ENCODE peak calls at places on chromosomes 3 and 15, in nine cellular contexts. P, L, G, J, I, A, W, V and Q are unnamed samples.

GRCh38 chr15:38696120-38696727 is 131.6 kb upstream of the RASGRP1 start:
- DNase-seq in P (no peak), L (no peak), G (no peak), J (no peak), I (peak; percentile 66), A (no peak), W (no peak), V (no peak), Q (no peak)

GRCh38 chr3:13072239-13073041 is 789 bp downstream of the IQSEC1 start:
- DNase-seq in P (no peak), L (no peak), G (no peak), J (no peak), I (no peak), A (peak; percentile 62), W (peak; percentile 41), V (no peak), Q (no peak)

GRCh38 chr15:75194397-75194796 is 7.3 kb upstream of the C15orf39 start:
- DNase-seq in P (no peak), L (no peak), G (no peak), J (no peak), I (no peak), A (no peak), W (no peak), V (no peak), Q (no peak)

GRCh38 chr15:80779658-80780415 is 667 bp downstream of the CEMIP start:
- DNase-seq in P (peak; percentile 49), L (no peak), G (no peak), J (no peak), I (no peak), A (no peak), W (no peak), V (peak; percentile 42), Q (no peak)

GRCh38 chr15:39247574-39247973 is 333.3 kb upstream of the THBS1 start:
- DNase-seq in P (no peak), L (no peak), G (no peak), J (no peak), I (no peak), A (no peak), W (no peak), V (no peak), Q (no peak)

GRCh38 chr3:159978353-159978752 is 10.3 kb upstream of the IL12A start:
- DNase-seq in P (no peak), L (no peak), G (no peak), J (no peak), I (no peak), A (no peak), W (no peak), V (no peak), Q (no peak)

GRCh38 chr15:58083526-58083925 is 18.0 kb upstream of the ALDH1A2 start:
- DNase-seq in P (no peak), L (no peak), G (no peak), J (no peak), I (no peak), A (no peak), W (no peak), V (no peak), Q (no peak)

GRCh38 chr3:172305552-172305951 is 142.7 kb downstream of the GHSR start:
- DNase-seq in P (peak; percentile 62), L (no peak), G (no peak), J (no peak), I (no peak), A (no peak), W (peak; percentile 58), V (no peak), Q (no peak)

GRCh38 chr3:95926904-95927501 is 887.4 kb upstream of the EPHA6 start:
- DNase-seq in P (no peak), L (no peak), G (no peak), J (no peak), I (no peak), A (no peak), W (no peak), V (peak; percentile 1), Q (no peak)

GRCh38 chr3:58518304-58518789 is 18.6 kb downstream of the ACOX2 start:
- DNase-seq in P (no peak), L (no peak), G (no peak), J (no peak), I (no peak), A (no peak), W (no peak), V (no peak), Q (no peak)

GRCh38 chr3:116994473-116994872 is 284.9 kb downstream of the TUSC7 start:
- DNase-seq in P (no peak), L (no peak), G (no peak), J (no peak), I (no peak), A (no peak), W (no peak), V (no peak), Q (no peak)

GRCh38 chr15:83380026-83380425 is 67.1 kb upstream of the SH3GL3 start:
- DNase-seq in P (peak; percentile 30), L (no peak), G (no peak), J (no peak), I (no peak), A (no peak), W (no peak), V (no peak), Q (no peak)

GRCh38 chr3:165814380-165814779 is 22.8 kb downstream of the BCHE start:
- DNase-seq in P (no peak), L (no peak), G (no peak), J (no peak), I (no peak), A (no peak), W (no peak), V (no peak), Q (no peak)

GRCh38 chr15:67095834-67096366 is 30.5 kb downstream of the SMAD3 start:
- DNase-seq in P (no peak), L (no peak), G (no peak), J (no peak), I (no peak), A (no peak), W (no peak), V (no peak), Q (no peak)

GRCh38 chr15:66252411-66253295 is 897 bp downstream of the MEGF11 start:
- DNase-seq in P (peak; percentile 51), L (peak; percentile 70), G (no peak), J (no peak), I (peak; percentile 25), A (peak; percentile 49), W (no peak), V (peak; percentile 79), Q (no peak)

GRCh38 chr3:10553586-10554235 is 48.3 kb upstream of the ATP2B2 start:
- DNase-seq in P (no peak), L (peak; percentile 38), G (peak; percentile 63), J (peak; percentile 61), I (no peak), A (no peak), W (no peak), V (no peak), Q (no peak)

GRCh38 chr3:70244422-70244821 is 68.0 kb downstream of the MDFIC2 start:
- DNase-seq in P (no peak), L (no peak), G (no peak), J (no peak), I (no peak), A (no peak), W (no peak), V (no peak), Q (no peak)

GRCh38 chr3:188321258-188321657 is 167.3 kb downstream of the LPP start:
- DNase-seq in P (no peak), L (no peak), G (no peak), J (no peak), I (no peak), A (no peak), W (no peak), V (no peak), Q (no peak)

GRCh38 chr3:66362541-66362941 is 138.3 kb downstream of the LRIG1 start:
- DNase-seq in P (no peak), L (no peak), G (no peak), J (no peak), I (no peak), A (no peak), W (no peak), V (no peak), Q (no peak)

DNA sequence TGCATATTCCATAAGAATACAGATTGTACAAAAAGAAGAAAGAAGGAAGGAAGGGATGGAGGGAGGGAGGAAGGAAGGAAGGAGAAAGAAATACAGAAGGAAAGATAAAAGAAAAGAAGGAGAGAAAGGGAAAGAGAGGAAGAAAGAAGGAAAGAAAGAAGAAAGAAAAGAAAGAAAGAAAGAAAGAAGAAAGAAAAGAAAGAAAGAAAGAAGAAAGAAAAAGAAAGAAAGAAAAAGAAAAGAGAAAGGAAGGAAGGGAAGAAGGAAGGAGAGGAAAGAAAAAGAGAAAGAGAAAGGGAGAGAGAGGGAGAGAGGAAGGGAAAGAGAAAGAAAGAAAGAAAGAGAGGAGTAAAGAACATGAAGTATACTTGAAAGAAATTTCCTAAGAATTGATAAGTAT is 577.9 kb upstream of the ALCAM start:
- DNase-seq in P (no peak), L (no peak), G (no peak), J (no peak), I (no peak), A (no peak), W (no peak), V (no peak), Q (no peak)
- TF ChIP-seq CTCF in P (no peak), L (no peak), G (no peak), J (no peak), I (no peak), A (no peak), W (no peak), V (no peak), Q (no peak)

DNA sequence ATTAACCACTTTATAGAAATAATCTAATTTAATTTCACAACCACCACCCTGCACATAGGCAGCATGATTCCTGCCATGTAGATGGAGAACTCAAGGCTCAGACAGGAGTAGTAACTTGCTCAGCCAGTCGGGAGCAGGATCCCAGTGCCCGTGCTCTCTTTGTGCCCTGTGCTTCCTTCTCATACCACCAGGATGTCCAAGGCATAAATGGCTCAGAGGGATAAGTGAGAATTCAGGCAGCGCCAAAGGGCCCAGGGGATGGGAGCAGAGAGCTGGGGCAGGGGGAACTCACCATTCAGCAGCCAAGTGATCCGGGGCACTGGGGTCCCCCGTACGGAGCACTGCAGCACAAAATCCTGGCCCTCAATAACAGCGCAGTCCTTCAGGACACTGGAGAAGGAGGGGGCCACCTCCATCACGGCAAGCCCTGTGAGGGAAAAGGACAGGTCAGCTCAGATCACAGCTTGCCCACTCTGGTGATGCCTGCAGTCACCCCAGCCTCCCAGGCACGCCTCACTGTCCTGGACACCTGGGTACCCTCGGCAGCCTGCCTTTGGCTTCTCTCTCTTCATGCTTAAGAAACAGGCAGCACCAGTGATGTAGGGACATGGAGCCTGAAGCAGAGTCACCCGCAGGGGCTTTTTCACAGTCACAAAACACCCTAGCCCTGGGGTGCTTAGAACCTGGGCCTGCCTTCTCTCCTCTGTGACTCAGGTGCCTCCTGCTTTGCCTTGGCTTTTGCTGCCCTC is 141.0 kb upstream of the HACD2 start:
- DNase-seq in P (peak; percentile 34), L (no peak), G (peak; percentile 69), J (no peak), I (no peak), A (no peak), W (no peak), V (no peak), Q (no peak)
- TF ChIP-seq CTCF in P (no peak), L (no peak), G (no peak), J (no peak), I (no peak), A (no peak), W (no peak), V (no peak), Q (no peak)

GRCh38 chr3:108131105-108131794 is 40.4 kb upstream of the CD47 start:
- DNase-seq in P (peak; percentile 37), L (no peak), G (no peak), J (no peak), I (no peak), A (no peak), W (no peak), V (no peak), Q (no peak)
- TF ChIP-seq CTCF in P (no peak), L (no peak), G (no peak), J (no peak), I (no peak), A (no peak), W (no peak), V (no peak), Q (no peak)

GRCh38 chr3:123006587-123006986 is 21.0 kb downstream of the SEMA5B start:
- DNase-seq in P (no peak), L (no peak), G (no peak), J (no peak), I (no peak), A (no peak), W (no peak), V (no peak), Q (no peak)
- TF ChIP-seq CTCF in P (no peak), L (no peak), G (no peak), J (no peak), I (no peak), A (no peak), W (no peak), V (no peak), Q (no peak)